ENCODE peak calls at places on chromosomes 7 and 10, in nine cellular contexts. L, H, Z, T, R, M, U, Q and E are unnamed samples. For H3K4me1, the result is how much of the 10 kb centered on the place peaks cover.

GRCh38 chr10:91796332-91797076 is 1.7 kb upstream of the TNKS2 start:
- DNase-seq in L (no peak), H (peak), Z (peak), T (peak), R (peak), M (peak), U (peak), Q (peak), E (peak)

GRCh38 chr10:92419740-92420553 is 129.0 kb downstream of the MARCHF5 start:
- DNase-seq in L (peak), H (no peak), Z (peak), T (no peak), R (peak), M (peak), U (no peak), Q (peak), E (peak)

GRCh38 chr10:89563861-89564478 is 28.6 kb upstream of the SLC16A12 start:
- DNase-seq in L (no peak), H (peak), Z (peak), T (no peak), R (no peak), M (peak), U (peak), Q (no peak), E (no peak)

GRCh38 chr10:89278034-89278535 is 23.8 kb upstream of the IFIT2 start:
- DNase-seq in L (no peak), H (no peak), Z (peak), T (no peak), R (peak), M (peak), U (no peak), Q (no peak), E (no peak)

GRCh38 chr7:158997471-158997870 is 141.1 kb downstream of the DYNC2I1 start:
- DNase-seq in L (no peak), H (no peak), Z (no peak), T (no peak), R (no peak), M (no peak), U (no peak), Q (no peak), E (no peak)

GRCh38 chr10:69217119-69217754 is 2.9 kb upstream of the HKDC1 start:
- DNase-seq in L (no peak), H (no peak), Z (peak), T (no peak), R (no peak), M (peak), U (no peak), Q (no peak), E (no peak)

GRCh38 chr10:6647811-6648526 is 67.9 kb upstream of the PRKCQ start:
- DNase-seq in L (peak), H (peak), Z (peak), T (peak), R (peak), M (peak), U (peak), Q (peak), E (peak)

GRCh38 chr7:539731-540411 is 20.2 kb upstream of the PDGFA start:
- DNase-seq in L (peak), H (no peak), Z (peak), T (no peak), R (no peak), M (peak), U (peak), Q (peak), E (no peak)

GRCh38 chr10:122333037-122333436 is 41.5 kb upstream of the PLEKHA1 start:
- DNase-seq in L (no peak), H (no peak), Z (no peak), T (no peak), R (no peak), M (no peak), U (no peak), Q (no peak), E (no peak)

GRCh38 chr7:113804475-113805130 is 114.2 kb downstream of the PPP1R3A start:
- DNase-seq in L (no peak), H (no peak), Z (no peak), T (no peak), R (no peak), M (no peak), U (no peak), Q (no peak), E (no peak)

GRCh38 chr7:51139796-51140195 is 176.8 kb downstream of the COBL start:
- DNase-seq in L (no peak), H (no peak), Z (peak), T (no peak), R (no peak), M (no peak), U (no peak), Q (no peak), E (no peak)

GRCh38 chr7:112930787-112931186 is 140.6 kb upstream of the TMEM168 start:
- DNase-seq in L (no peak), H (no peak), Z (no peak), T (no peak), R (no peak), M (no peak), U (no peak), Q (no peak), E (no peak)

GRCh38 chr7:105581066-105581811 is at the start of gene EFCAB10:
- DNase-seq in L (peak), H (peak), Z (peak), T (peak), R (peak), M (peak), U (no peak), Q (peak), E (peak)

GRCh38 chr7:156897673-156898072 is 4.7 kb upstream of the LMBR1 start:
- DNase-seq in L (no peak), H (no peak), Z (no peak), T (no peak), R (peak), M (peak), U (no peak), Q (no peak), E (no peak)

GRCh38 chr10:26738354-26738753 is 40.9 kb downstream of the PDSS1 start:
- DNase-seq in L (no peak), H (no peak), Z (no peak), T (no peak), R (no peak), M (no peak), U (no peak), Q (no peak), E (no peak)

GRCh38 chr7:120874722-120875121 is 16.8 kb upstream of the TSPAN12 start:
- DNase-seq in L (no peak), H (no peak), Z (no peak), T (no peak), R (no peak), M (no peak), U (no peak), Q (no peak), E (no peak)

GRCh38 chr10:131726460-131726861 is 174.3 kb upstream of the PPP2R2D start:
- DNase-seq in L (peak), H (no peak), Z (peak), T (no peak), R (peak), M (peak), U (no peak), Q (no peak), E (peak)

GRCh38 chr7:44769381-44770209 is 20.9 kb downstream of the ZMIZ2 start:
- DNase-seq in L (no peak), H (no peak), Z (peak), T (no peak), R (no peak), M (no peak), U (no peak), Q (peak), E (no peak)

GRCh38 chr10:107914450-107915276 is 750.2 kb upstream of the SORCS1 start:
- DNase-seq in L (no peak), H (no peak), Z (no peak), T (no peak), R (no peak), M (peak), U (no peak), Q (peak), E (peak)

GRCh38 chr10:22253578-22253882 is 35.7 kb upstream of the EBLN1 start:
- DNase-seq in L (peak), H (peak), Z (peak), T (peak), R (peak), M (peak), U (no peak), Q (peak), E (peak)

GRCh38 chr10:111498560-111498959 is 421.7 kb downstream of the ADRA2A start:
- DNase-seq in L (no peak), H (no peak), Z (no peak), T (no peak), R (no peak), M (no peak), U (no peak), Q (no peak), E (no peak)

GRCh38 chr10:46514899-46515298 is 41.6 kb downstream of the GPRIN2 start:
- DNase-seq in L (no peak), H (no peak), Z (no peak), T (no peak), R (no peak), M (no peak), U (no peak), Q (peak), E (peak)

GRCh38 chr10:4503076-4503475 is 322.9 kb upstream of the AKR1E2 start:
- DNase-seq in L (no peak), H (no peak), Z (no peak), T (no peak), R (no peak), M (peak), U (no peak), Q (no peak), E (no peak)

GRCh38 chr7:84232653-84233052 is 38.1 kb upstream of the SEMA3A start:
- DNase-seq in L (no peak), H (no peak), Z (no peak), T (no peak), R (no peak), M (peak), U (no peak), Q (no peak), E (no peak)

GRCh38 chr10:97914837-97915211 is 65.2 kb downstream of the GOLGA7B start:
- DNase-seq in L (peak), H (peak), Z (peak), T (peak), R (peak), M (peak), U (peak), Q (peak), E (peak)

GRCh38 chr7:108452707-108453106 is 3.5 kb downstream of the NRCAM start:
- DNase-seq in L (no peak), H (no peak), Z (peak), T (no peak), R (no peak), M (peak), U (peak), Q (no peak), E (no peak)

GRCh38 chr10:34319197-34319846 is 495.8 kb downstream of the PARD3 start:
- DNase-seq in L (no peak), H (no peak), Z (peak), T (no peak), R (no peak), M (peak), U (no peak), Q (peak), E (no peak)

DNA sequence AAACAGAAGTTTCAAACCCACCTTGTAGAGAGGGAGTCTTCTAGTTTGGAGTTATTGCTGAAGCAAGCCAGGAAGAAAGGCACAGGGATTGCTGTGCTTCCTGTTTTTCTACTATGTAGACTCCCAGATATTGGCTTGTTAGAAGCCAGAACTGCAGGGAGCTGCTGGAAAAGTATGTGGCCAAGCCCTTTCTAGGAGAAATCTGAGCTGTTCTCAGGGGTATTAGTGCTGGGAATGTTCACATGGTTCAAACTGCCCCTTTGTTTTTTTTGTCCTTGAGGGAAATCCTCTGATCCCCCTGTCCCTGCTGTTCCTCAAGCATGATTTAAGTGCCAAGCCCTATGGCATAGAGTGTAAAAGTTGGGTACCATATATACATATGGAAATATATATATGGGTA is 184.0 kb downstream of the CCDC7 start:
- DNase-seq in L (no peak), H (no peak), Z (no peak), T (no peak), R (no peak), M (peak), U (no peak), Q (no peak), E (no peak)
- H3K27ac ChIP-seq in L (no peak), H (no peak), Z (no peak), T (no peak), R (no peak), M (no peak), U (no peak), Q (no peak), E (no peak)

GRCh38 chr7:155810607-155811559 is 1.4 kb downstream of the SHH start:
- DNase-seq in L (no peak), H (no peak), Z (no peak), T (no peak), R (no peak), M (peak), U (no peak), Q (no peak), E (peak)

GRCh38 chr7:155808551-155809331 is 3.5 kb downstream of the SHH start:
- DNase-seq in L (no peak), H (no peak), Z (peak), T (no peak), R (peak), M (peak), U (no peak), Q (peak), E (peak)

GRCh38 chr7:155811560-155811894 is 736 bp downstream of the SHH start:
- DNase-seq in L (no peak), H (no peak), Z (peak), T (no peak), R (no peak), M (peak), U (no peak), Q (peak), E (no peak)

GRCh38 chr7:155809332-155809946 is 2.8 kb downstream of the SHH start:
- DNase-seq in L (no peak), H (no peak), Z (no peak), T (no peak), R (no peak), M (peak), U (no peak), Q (no peak), E (peak)

GRCh38 chr7:155809947-155810606 is 2.2 kb downstream of the SHH start:
- DNase-seq in L (no peak), H (no peak), Z (no peak), T (no peak), R (no peak), M (no peak), U (no peak), Q (no peak), E (peak)
- H3K4me3 ChIP-seq in L (no peak), H (no peak), Z (peak), T (no peak), R (no peak), M (no peak), U (no peak), Q (peak), E (no peak)

GRCh38 chr10:32348297-32349198 is 1.6 kb upstream of the EPC1 start:
- DNase-seq in L (no peak), H (no peak), Z (no peak), T (no peak), R (no peak), M (no peak), U (no peak), Q (no peak), E (no peak)
- H3K4me1 ChIP-seq in L (under half), H (half or more), Z (under half), T (under half), R (under half), M (under half), U (under half), Q (half or more), E (under half)

GRCh38 chr7:24378871-24379608 is 95.0 kb downstream of the NPY start:
- DNase-seq in L (no peak), H (no peak), Z (no peak), T (no peak), R (no peak), M (no peak), U (no peak), Q (no peak), E (no peak)
- H3K27ac ChIP-seq in L (no peak), H (no peak), Z (no peak), T (no peak), R (no peak), M (no peak), U (no peak), Q (no peak), E (no peak)